ENCODE peak calls at places on chromosome 12, in eight cellular contexts. X is stomach, O is psoas muscle, M is PC-9, F is epithelial cell of esophagus, C is right lobe of liver, R is neural progenitor cell, A is tibial nerve. K is an unnamed sample.

GRCh38 chr12:88834226-88834625 is 254.0 kb upstream of the KITLG start:
- DNase-seq in X (no peak), O (no peak), M (no peak), F (peak; percentile 44), C (no peak), R (no peak), A (no peak), K (no peak)

GRCh38 chr12:82833461-82833860 is 146.8 kb downstream of the TMTC2 start:
- DNase-seq in X (no peak), O (no peak), M (no peak), F (no peak), C (no peak), R (no peak), A (no peak), K (no peak)

GRCh38 chr12:127987199-127987901 is 279.6 kb upstream of the TMEM132C start:
- DNase-seq in X (no peak), O (peak; percentile 30), M (no peak), F (no peak), C (no peak), R (no peak), A (no peak), K (no peak)

GRCh38 chr12:106953352-106954260 is 2.1 kb upstream of the TMEM263 start:
- DNase-seq in X (no peak), O (no peak), M (no peak), F (no peak), C (no peak), R (no peak), A (no peak), K (no peak)

GRCh38 chr12:89797436-89797835 is 88.8 kb upstream of the ATP2B1 start:
- DNase-seq in X (no peak), O (no peak), M (no peak), F (no peak), C (no peak), R (no peak), A (no peak), K (no peak)

GRCh38 chr12:18690653-18691052 is 47.2 kb downstream of the PLCZ1 start:
- DNase-seq in X (no peak), O (no peak), M (peak; percentile 55), F (peak; percentile 99), C (no peak), R (no peak), A (no peak), K (peak; percentile 44)

GRCh38 chr12:122190842-122191668 is 8.1 kb downstream of the LRRC43 start:
- DNase-seq in X (peak; percentile 83), O (peak; percentile 57), M (peak; percentile 77), F (peak; percentile 75), C (peak; percentile 81), R (peak; percentile 81), A (no peak), K (no peak)

GRCh38 chr12:91877461-91878230 is 268.0 kb downstream of the BTG1 start:
- DNase-seq in X (no peak), O (no peak), M (no peak), F (peak; percentile 29), C (no peak), R (no peak), A (no peak), K (no peak)

GRCh38 chr12:130698106-130698505 is 18.0 kb downstream of the RIMBP2 start:
- DNase-seq in X (no peak), O (no peak), M (no peak), F (no peak), C (no peak), R (no peak), A (no peak), K (no peak)

GRCh38 chr12:28497889-28498411 is 307.7 kb downstream of the CCDC91 start:
- DNase-seq in X (no peak), O (no peak), M (peak; percentile 4), F (peak; percentile 81), C (no peak), R (no peak), A (no peak), K (no peak)

GRCh38 chr12:29796823-29797263 is 13.1 kb upstream of the TMTC1 start:
- DNase-seq in X (no peak), O (no peak), M (no peak), F (peak; percentile 83), C (no peak), R (peak; percentile 55), A (peak; percentile 56), K (peak; percentile 31)

GRCh38 chr12:56206373-56207166 is 15.2 kb downstream of the RNF41 start:
- DNase-seq in X (peak; percentile 58), O (peak; percentile 43), M (peak; percentile 31), F (peak; percentile 63), C (no peak), R (peak; percentile 69), A (peak; percentile 72), K (no peak)

GRCh38 chr12:19316420-19316819 is 122.9 kb upstream of the AEBP2 start:
- DNase-seq in X (no peak), O (no peak), M (no peak), F (peak; percentile 54), C (no peak), R (no peak), A (no peak), K (no peak)

GRCh38 chr12:94147377-94147990 is 893 bp upstream of the PLXNC1 start:
- DNase-seq in X (no peak), O (no peak), M (no peak), F (no peak), C (no peak), R (no peak), A (no peak), K (no peak)

GRCh38 chr12:24997496-24997895 is 48.6 kb upstream of the BCAT1 start:
- DNase-seq in X (no peak), O (no peak), M (no peak), F (no peak), C (no peak), R (no peak), A (no peak), K (no peak)

GRCh38 chr12:24996820-24997219 is 47.9 kb upstream of the BCAT1 start:
- DNase-seq in X (no peak), O (no peak), M (no peak), F (no peak), C (no peak), R (no peak), A (no peak), K (no peak)

GRCh38 chr12:24993756-24994155 is 44.9 kb upstream of the BCAT1 start:
- DNase-seq in X (no peak), O (no peak), M (no peak), F (no peak), C (no peak), R (peak; percentile 57), A (no peak), K (no peak)

GRCh38 chr12:24997970-24998582 is 49.2 kb upstream of the BCAT1 start:
- DNase-seq in X (no peak), O (no peak), M (no peak), F (no peak), C (no peak), R (no peak), A (no peak), K (peak; percentile 26)

DNA sequence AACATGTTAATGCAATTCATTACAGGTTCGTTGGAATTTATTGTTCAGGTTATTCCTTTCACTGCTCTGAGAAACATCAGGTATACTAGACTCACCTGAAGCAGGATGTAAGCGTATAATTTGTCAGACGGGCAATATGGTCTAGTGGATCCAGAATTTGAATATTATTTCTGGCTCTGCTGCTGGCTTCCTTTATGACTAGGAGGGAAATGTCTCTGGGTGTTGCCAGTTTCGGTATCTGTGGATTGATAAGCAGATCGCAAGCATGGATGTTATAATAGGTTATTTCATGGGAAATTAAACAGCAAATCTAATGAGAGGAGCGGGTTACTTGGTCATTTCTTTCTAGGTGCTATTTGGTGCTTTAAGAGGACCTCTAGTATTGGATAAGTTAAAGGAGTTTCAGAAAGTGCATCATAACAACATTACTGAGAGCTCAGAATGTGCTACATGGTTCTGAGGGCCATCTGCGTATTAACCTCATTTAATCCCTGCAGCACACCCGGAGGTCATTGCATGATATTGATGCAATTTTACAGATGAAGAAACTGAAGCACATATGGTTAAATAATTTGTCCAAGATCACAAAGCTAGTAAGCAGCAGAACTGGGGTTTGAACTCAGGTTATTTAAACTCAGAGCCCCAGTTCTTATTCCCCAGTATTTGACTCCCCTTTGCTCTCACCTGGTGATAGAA is 47.3 kb upstream of the BCAT1 start:
- DNase-seq in X (no peak), O (no peak), M (no peak), F (no peak), C (no peak), R (no peak), A (no peak), K (no peak)
- H3K4me3 ChIP-seq in X (no peak overlapping the region), O (no peak overlapping the region), M (no peak overlapping the region), F (no peak overlapping the region), C (no peak overlapping the region), R (no peak overlapping the region), A (no peak overlapping the region), K (no peak overlapping the region)

GRCh38 chr12:100995201-100995600 is 200.6 kb downstream of the ANO4 start:
- DNase-seq in X (no peak), O (no peak), M (no peak), F (peak; percentile 79), C (no peak), R (peak; percentile 84), A (no peak), K (no peak)

GRCh38 chr12:100992194-100992593 is 197.6 kb downstream of the ANO4 start:
- DNase-seq in X (no peak), O (no peak), M (no peak), F (no peak), C (no peak), R (no peak), A (no peak), K (no peak)

GRCh38 chr12:100995771-100996170 is 201.2 kb downstream of the ANO4 start:
- DNase-seq in X (no peak), O (no peak), M (no peak), F (no peak), C (no peak), R (no peak), A (no peak), K (no peak)

GRCh38 chr12:100991059-100991562 is 196.5 kb downstream of the ANO4 start:
- DNase-seq in X (no peak), O (no peak), M (no peak), F (no peak), C (no peak), R (no peak), A (no peak), K (no peak)

DNA sequence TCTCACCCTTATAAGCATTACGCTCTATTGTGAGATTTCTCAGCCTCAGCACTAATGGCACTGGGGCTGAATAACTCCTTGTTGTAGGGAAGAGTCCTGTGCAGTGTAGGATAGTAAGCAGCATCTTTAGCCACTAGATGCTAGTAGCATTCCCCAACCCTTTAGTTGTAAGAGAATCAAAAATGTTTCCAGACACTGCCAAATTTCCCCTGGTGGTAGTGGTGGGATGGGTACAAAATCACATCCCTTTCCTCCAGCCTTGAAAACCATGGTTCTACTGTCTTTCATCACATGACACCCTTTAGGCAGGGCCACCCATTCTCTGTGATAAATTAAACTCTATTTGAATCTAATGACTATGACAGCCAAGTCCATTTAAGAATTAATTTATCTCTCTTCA is 199.3 kb downstream of the ANO4 start:
- DNase-seq in X (no peak), O (no peak), M (no peak), F (no peak), C (no peak), R (peak; percentile 37), A (no peak), K (no peak)
- TF ChIP-seq CTCF in X (no peak), O (no peak), M (no peak), F (no peak), C (no peak), R (peak; percentile 43), A (no peak), K (no peak)

GRCh38 chr12:95764848-95765247 is 25.7 kb downstream of the NTN4 start:
- DNase-seq in X (no peak), O (no peak), M (no peak), F (no peak), C (no peak), R (no peak), A (no peak), K (no peak)
- H3K4me3 ChIP-seq in X (no peak overlapping the region), O (no peak overlapping the region), M (no peak overlapping the region), F (no peak overlapping the region), C (no peak overlapping the region), R (no peak overlapping the region), A (no peak overlapping the region), K (no peak overlapping the region)

GRCh38 chr12:2514038-2514340 is 280.8 kb upstream of the FKBP4 start:
- DNase-seq in X (no peak), O (no peak), M (no peak), F (no peak), C (no peak), R (no peak), A (no peak), K (no peak)
- TF ChIP-seq CTCF in X (no peak), O (no peak), M (no peak), F (no peak), C (no peak), R (no peak), A (no peak), K (no peak)